ENCODE peak calls at places on chromosomes 6 and 20, in nine cellular contexts. One of them, this sample, is unnamed.

GRCh38 chr6:21321076-21321475 is 272.5 kb upstream of the SOX4 start:
- DNase-seq in IMR-90: no peak
- DNase-seq in testis: no peak
- DNase-seq in heart left ventricle: no peak
- DNase-seq in stomach: no peak
- DNase-seq in HepG2: no peak
- DNase-seq in transverse colon: no peak
- DNase-seq in A549: no peak
- DNase-seq in body of pancreas: no peak
- DNase-seq in this sample: no peak

GRCh38 chr20:58711266-58712051 is 18.9 kb downstream of the NPEPL1 start:
- DNase-seq in stomach: peak
- DNase-seq in testis: peak
- DNase-seq in IMR-90: no peak
- DNase-seq in transverse colon: peak
- DNase-seq in A549: no peak
- DNase-seq in heart left ventricle: no peak
- DNase-seq in body of pancreas: no peak
- DNase-seq in HepG2: no peak
- DNase-seq in this sample: no peak

GRCh38 chr6:1987640-1988039 is 257.8 kb downstream of the GMDS start:
- DNase-seq in HepG2: no peak
- DNase-seq in heart left ventricle: no peak
- DNase-seq in IMR-90: peak
- DNase-seq in A549: no peak
- DNase-seq in transverse colon: no peak
- DNase-seq in testis: no peak
- DNase-seq in body of pancreas: no peak
- DNase-seq in stomach: no peak
- DNase-seq in this sample: no peak

GRCh38 chr6:107280791-107281190 is 165.5 kb upstream of the BEND3 start:
- DNase-seq in stomach: no peak
- DNase-seq in HepG2: no peak
- DNase-seq in transverse colon: no peak
- DNase-seq in heart left ventricle: no peak
- DNase-seq in testis: no peak
- DNase-seq in body of pancreas: no peak
- DNase-seq in IMR-90: no peak
- DNase-seq in A549: no peak
- DNase-seq in this sample: peak

GRCh38 chr6:73455865-73456629 is 4.0 kb upstream of the CGAS start:
- DNase-seq in A549: peak
- DNase-seq in IMR-90: peak
- DNase-seq in transverse colon: no peak
- DNase-seq in heart left ventricle: no peak
- DNase-seq in stomach: no peak
- DNase-seq in HepG2: peak
- DNase-seq in testis: no peak
- DNase-seq in body of pancreas: no peak
- DNase-seq in this sample: peak

GRCh38 chr20:53623454-53624206 is 30.0 kb upstream of the ZNF217 start:
- DNase-seq in testis: peak
- DNase-seq in heart left ventricle: peak
- DNase-seq in transverse colon: peak
- DNase-seq in body of pancreas: peak
- DNase-seq in stomach: peak
- DNase-seq in A549: peak
- DNase-seq in HepG2: peak
- DNase-seq in IMR-90: peak
- DNase-seq in this sample: peak

GRCh38 chr20:47444584-47444983 is 57.1 kb upstream of the NCOA3 start:
- DNase-seq in stomach: no peak
- DNase-seq in testis: no peak
- DNase-seq in A549: no peak
- DNase-seq in heart left ventricle: no peak
- DNase-seq in transverse colon: no peak
- DNase-seq in HepG2: no peak
- DNase-seq in body of pancreas: no peak
- DNase-seq in IMR-90: no peak
- DNase-seq in this sample: no peak

GRCh38 chr6:99810942-99811633 is 182.9 kb downstream of the MCHR2 start:
- DNase-seq in testis: no peak
- DNase-seq in body of pancreas: no peak
- DNase-seq in stomach: no peak
- DNase-seq in IMR-90: no peak
- DNase-seq in A549: no peak
- DNase-seq in HepG2: no peak
- DNase-seq in transverse colon: peak
- DNase-seq in heart left ventricle: no peak
- DNase-seq in this sample: no peak

GRCh38 chr20:53513489-53514298 is 79.9 kb downstream of the ZNF217 start:
- DNase-seq in heart left ventricle: no peak
- DNase-seq in transverse colon: peak
- DNase-seq in IMR-90: no peak
- DNase-seq in A549: no peak
- DNase-seq in body of pancreas: no peak
- DNase-seq in stomach: no peak
- DNase-seq in HepG2: peak
- DNase-seq in testis: no peak
- DNase-seq in this sample: no peak

GRCh38 chr6:117272032-117272866 is 6.9 kb downstream of the VGLL2 start:
- DNase-seq in stomach: no peak
- DNase-seq in testis: no peak
- DNase-seq in A549: no peak
- DNase-seq in HepG2: no peak
- DNase-seq in transverse colon: no peak
- DNase-seq in body of pancreas: no peak
- DNase-seq in IMR-90: no peak
- DNase-seq in heart left ventricle: no peak
- DNase-seq in this sample: no peak

GRCh38 chr20:52127309-52127708 is 64.3 kb downstream of the ZFP64 start:
- DNase-seq in stomach: no peak
- DNase-seq in IMR-90: no peak
- DNase-seq in transverse colon: no peak
- DNase-seq in testis: no peak
- DNase-seq in body of pancreas: no peak
- DNase-seq in A549: no peak
- DNase-seq in HepG2: no peak
- DNase-seq in heart left ventricle: no peak
- DNase-seq in this sample: no peak

GRCh38 chr6:83536647-83537589 is 24.6 kb downstream of the PRSS35 start:
- DNase-seq in body of pancreas: no peak
- DNase-seq in stomach: no peak
- DNase-seq in A549: no peak
- DNase-seq in testis: no peak
- DNase-seq in heart left ventricle: no peak
- DNase-seq in HepG2: no peak
- DNase-seq in transverse colon: no peak
- DNase-seq in IMR-90: no peak
- DNase-seq in this sample: no peak

GRCh38 chr20:63733117-63733516 is 3.3 kb upstream of the LIME1 start:
- DNase-seq in body of pancreas: no peak
- DNase-seq in heart left ventricle: no peak
- DNase-seq in transverse colon: no peak
- DNase-seq in A549: no peak
- DNase-seq in IMR-90: no peak
- DNase-seq in stomach: no peak
- DNase-seq in HepG2: no peak
- DNase-seq in testis: no peak
- DNase-seq in this sample: no peak

GRCh38 chr20:63731410-63731809 is 5.1 kb upstream of the LIME1 start:
- DNase-seq in stomach: no peak
- DNase-seq in IMR-90: no peak
- DNase-seq in transverse colon: no peak
- DNase-seq in body of pancreas: no peak
- DNase-seq in heart left ventricle: no peak
- DNase-seq in HepG2: no peak
- DNase-seq in testis: no peak
- DNase-seq in A549: no peak
- DNase-seq in this sample: no peak

GRCh38 chr20:63733579-63734081 is 2.8 kb upstream of the LIME1 start:
- DNase-seq in transverse colon: no peak
- DNase-seq in HepG2: no peak
- DNase-seq in A549: no peak
- DNase-seq in body of pancreas: no peak
- DNase-seq in IMR-90: no peak
- DNase-seq in stomach: no peak
- DNase-seq in testis: no peak
- DNase-seq in heart left ventricle: no peak
- DNase-seq in this sample: no peak

GRCh38 chr20:63734111-63734945 is 2.1 kb upstream of the LIME1 start:
- DNase-seq in IMR-90: no peak
- DNase-seq in transverse colon: no peak
- DNase-seq in heart left ventricle: no peak
- DNase-seq in stomach: no peak
- DNase-seq in A549: no peak
- DNase-seq in body of pancreas: no peak
- DNase-seq in testis: no peak
- DNase-seq in HepG2: no peak
- DNase-seq in this sample: no peak

DNA sequence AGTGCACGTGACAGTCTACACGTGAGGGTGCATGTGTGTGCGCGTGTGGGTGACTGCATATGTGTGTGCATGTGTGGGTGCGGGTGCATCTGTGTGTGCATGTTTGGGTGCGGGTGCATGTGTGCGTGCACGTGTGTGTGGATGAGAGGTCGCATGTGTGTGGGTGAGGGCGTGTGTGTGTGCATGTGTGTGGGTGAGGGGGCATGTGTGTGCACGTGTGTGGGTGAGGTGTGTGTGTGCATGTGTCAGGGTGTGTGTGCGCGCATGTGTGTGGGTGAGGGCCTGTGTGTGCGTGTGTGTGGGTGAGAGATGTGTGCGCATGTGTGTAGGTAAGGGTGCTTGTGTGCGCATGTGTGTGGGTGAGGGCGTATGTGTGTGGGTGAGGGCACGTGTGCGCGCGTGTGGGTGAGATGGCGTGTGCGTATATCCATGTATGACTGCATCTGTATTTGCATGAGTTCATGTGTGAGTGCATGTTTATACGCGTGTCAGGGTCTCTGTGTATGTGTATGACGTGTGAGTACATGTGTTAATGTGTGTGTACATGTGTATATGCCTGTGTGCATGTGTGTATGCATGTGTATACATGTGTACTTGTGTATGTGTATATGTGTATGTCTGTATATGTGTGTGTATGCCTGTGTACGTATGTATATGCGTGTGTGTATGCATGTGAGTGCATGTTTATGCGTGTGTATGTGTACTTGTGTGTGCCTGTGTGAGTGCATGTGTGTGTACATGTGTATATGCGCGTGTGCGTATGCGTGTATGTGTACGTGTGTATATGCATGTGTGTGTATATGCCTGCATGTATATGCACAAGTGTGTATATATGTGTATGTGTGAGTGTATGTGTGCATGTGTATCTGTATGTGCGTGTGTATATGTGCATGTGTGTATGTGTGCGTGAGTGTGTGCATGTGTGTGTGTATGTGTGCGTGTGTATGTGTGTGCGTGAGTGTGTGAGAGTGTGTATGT is 4.1 kb upstream of the LIME1 start:
- DNase-seq in heart left ventricle: no peak
- DNase-seq in IMR-90: no peak
- DNase-seq in testis: no peak
- DNase-seq in A549: no peak
- DNase-seq in transverse colon: no peak
- DNase-seq in HepG2: no peak
- DNase-seq in body of pancreas: no peak
- DNase-seq in stomach: no peak
- DNase-seq in this sample: no peak
- TF ChIP-seq POLR2A in heart left ventricle: no peak
- TF ChIP-seq POLR2A in IMR-90: no peak
- TF ChIP-seq POLR2A in testis: no peak
- TF ChIP-seq POLR2A in A549: no peak
- TF ChIP-seq POLR2A in transverse colon: no peak
- TF ChIP-seq POLR2A in HepG2: peak
- TF ChIP-seq POLR2A in body of pancreas: no peak
- TF ChIP-seq POLR2A in stomach: no peak
- TF ChIP-seq POLR2A in this sample: no peak

GRCh38 chr6:28218312-28219248 is 6.5 kb upstream of the ZSCAN9 start:
- DNase-seq in stomach: peak
- DNase-seq in testis: peak
- DNase-seq in body of pancreas: peak
- DNase-seq in A549: peak
- DNase-seq in heart left ventricle: peak
- DNase-seq in HepG2: peak
- DNase-seq in transverse colon: peak
- DNase-seq in IMR-90: peak
- DNase-seq in this sample: peak
- TF ChIP-seq POLR2A in stomach: no peak
- TF ChIP-seq POLR2A in testis: no peak
- TF ChIP-seq POLR2A in body of pancreas: peak
- TF ChIP-seq POLR2A in A549: peak
- TF ChIP-seq POLR2A in heart left ventricle: no peak
- TF ChIP-seq POLR2A in HepG2: peak
- TF ChIP-seq POLR2A in transverse colon: peak
- TF ChIP-seq POLR2A in IMR-90: no peak
- TF ChIP-seq POLR2A in this sample: peak

DNA sequence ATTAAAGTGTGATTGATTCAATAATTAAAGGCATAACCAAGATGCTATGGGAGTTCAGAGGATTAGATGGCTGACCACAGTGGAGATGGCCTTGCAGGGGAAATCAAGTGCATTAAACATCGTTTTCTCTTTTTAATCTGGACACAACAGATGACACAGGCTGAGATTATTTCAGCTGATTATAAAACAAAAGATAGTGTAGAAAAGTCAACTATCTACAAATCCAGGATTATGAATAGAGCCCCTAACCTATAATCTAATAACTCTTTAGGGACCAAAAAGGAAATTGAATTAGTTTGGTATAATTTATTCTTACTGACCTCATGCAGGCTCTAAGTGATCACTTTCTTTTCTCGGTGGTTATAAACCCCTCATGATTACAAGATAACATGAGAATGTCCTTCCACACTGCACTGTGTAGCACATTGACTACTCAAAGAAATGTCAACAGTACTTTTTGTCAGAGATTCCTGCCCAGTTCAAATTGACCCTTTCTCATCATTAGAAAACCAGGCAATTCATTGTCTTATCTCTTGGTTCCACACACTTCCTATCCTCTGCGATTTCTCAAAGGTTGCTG is 122.1 kb downstream of the PKHD1 start:
- DNase-seq in transverse colon: no peak
- DNase-seq in HepG2: no peak
- DNase-seq in heart left ventricle: no peak
- DNase-seq in testis: no peak
- DNase-seq in body of pancreas: no peak
- DNase-seq in IMR-90: no peak
- DNase-seq in stomach: no peak
- DNase-seq in A549: no peak
- DNase-seq in this sample: no peak
- TF ChIP-seq POLR2A in transverse colon: no peak
- TF ChIP-seq POLR2A in HepG2: no peak
- TF ChIP-seq POLR2A in heart left ventricle: no peak
- TF ChIP-seq POLR2A in testis: no peak
- TF ChIP-seq POLR2A in body of pancreas: no peak
- TF ChIP-seq POLR2A in IMR-90: no peak
- TF ChIP-seq POLR2A in stomach: no peak
- TF ChIP-seq POLR2A in A549: no peak
- TF ChIP-seq POLR2A in this sample: no peak

GRCh38 chr6:148342146-148343027 is at the start of gene SASH1:
- DNase-seq in A549: peak
- DNase-seq in testis: peak
- DNase-seq in heart left ventricle: peak
- DNase-seq in HepG2: peak
- DNase-seq in transverse colon: peak
- DNase-seq in stomach: peak
- DNase-seq in body of pancreas: peak
- DNase-seq in IMR-90: peak
- DNase-seq in this sample: no peak
- TF ChIP-seq POLR2A in A549: no peak
- TF ChIP-seq POLR2A in testis: no peak
- TF ChIP-seq POLR2A in heart left ventricle: no peak
- TF ChIP-seq POLR2A in HepG2: peak
- TF ChIP-seq POLR2A in transverse colon: peak
- TF ChIP-seq POLR2A in stomach: peak
- TF ChIP-seq POLR2A in body of pancreas: peak
- TF ChIP-seq POLR2A in IMR-90: no peak
- TF ChIP-seq POLR2A in this sample: no peak